ENCODE peak calls at places on chromosomes 13 and 19, in four cellular contexts. One of them, this sample, is unnamed.

GRCh38 chr13:44365008-44365407 is 8.6 kb upstream of the SERP2 start:
- DNase-seq in left lung: no peak
- DNase-seq in brain microvascular endothelial cell: no peak
- DNase-seq in AG04449: no peak
- DNase-seq in this sample: no peak

GRCh38 chr19:54209748-54210494 is 9.3 kb downstream of the RPS9 start:
- DNase-seq in left lung: peak
- DNase-seq in brain microvascular endothelial cell: peak
- DNase-seq in AG04449: peak
- DNase-seq in this sample: peak

GRCh38 chr19:33487901-33488817 is 33.4 kb downstream of the PEPD start:
- DNase-seq in left lung: peak
- DNase-seq in brain microvascular endothelial cell: no peak
- DNase-seq in AG04449: no peak
- DNase-seq in this sample: no peak

GRCh38 chr13:109790951-109791605 is 4.7 kb upstream of the IRS2 start:
- DNase-seq in left lung: no peak
- DNase-seq in brain microvascular endothelial cell: peak
- DNase-seq in AG04449: no peak
- DNase-seq in this sample: no peak

GRCh38 chr13:82664183-82664582 is 1218.1 kb downstream of the SLITRK1 start:
- DNase-seq in left lung: no peak
- DNase-seq in brain microvascular endothelial cell: no peak
- DNase-seq in AG04449: no peak
- DNase-seq in this sample: no peak

GRCh38 chr19:10858204-10858828 is 10.1 kb downstream of the C19orf38 start:
- DNase-seq in left lung: peak
- DNase-seq in brain microvascular endothelial cell: no peak
- DNase-seq in AG04449: no peak
- DNase-seq in this sample: no peak

GRCh38 chr13:30679483-30680330 is 55.6 kb upstream of the ALOX5AP start:
- DNase-seq in left lung: no peak
- DNase-seq in brain microvascular endothelial cell: peak
- DNase-seq in AG04449: no peak
- DNase-seq in this sample: no peak

GRCh38 chr13:83167203-83167602 is 715.1 kb downstream of the SLITRK1 start:
- DNase-seq in left lung: no peak
- DNase-seq in brain microvascular endothelial cell: no peak
- DNase-seq in AG04449: no peak
- DNase-seq in this sample: no peak

GRCh38 chr13:43303040-43303729 is 279.8 kb downstream of the DNAJC15 start:
- DNase-seq in left lung: no peak
- DNase-seq in brain microvascular endothelial cell: peak
- DNase-seq in AG04449: no peak
- DNase-seq in this sample: peak

DNA sequence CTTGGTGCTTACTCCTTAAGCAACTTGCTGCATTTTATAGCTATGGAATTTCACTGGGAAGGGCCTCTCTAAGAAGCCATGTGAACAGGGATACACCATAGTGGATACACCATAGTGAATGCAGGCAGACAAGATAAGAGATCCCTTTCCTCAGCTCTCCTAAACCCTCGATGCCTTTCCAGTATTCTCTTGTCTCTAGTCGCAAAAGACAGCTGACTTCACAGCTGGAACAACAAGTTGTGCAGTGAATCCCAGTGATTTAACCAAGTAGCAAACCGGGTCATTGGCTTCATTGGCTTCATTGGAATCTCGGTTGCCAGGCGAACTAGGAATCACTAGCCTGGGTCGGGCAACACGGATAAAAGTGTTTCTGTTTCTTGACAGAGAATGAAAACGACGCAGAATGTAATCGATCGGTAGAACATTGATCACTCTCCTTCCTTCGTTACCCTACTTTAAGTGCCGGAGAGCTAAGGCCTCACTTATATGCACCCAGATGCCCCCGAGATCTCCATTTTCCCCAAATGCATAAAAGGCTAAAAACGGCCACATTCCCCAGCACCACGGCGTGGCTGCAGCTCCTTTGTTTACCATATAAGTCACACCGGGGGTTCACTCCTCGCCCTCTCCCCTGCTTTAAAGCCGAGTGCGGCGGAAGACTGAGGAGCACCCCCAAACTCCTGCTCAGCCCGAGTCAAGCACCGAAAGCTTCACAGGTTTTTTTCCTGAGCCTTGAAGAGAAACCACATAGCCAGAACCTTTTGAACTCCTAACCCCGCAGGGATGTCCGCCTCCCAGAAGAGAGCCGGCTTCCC is 674 bp downstream of the TRPC4 start:
- DNase-seq in left lung: no peak
- DNase-seq in brain microvascular endothelial cell: peak
- DNase-seq in AG04449: no peak
- DNase-seq in this sample: peak
- H3K4me3 ChIP-seq in left lung: peak
- H3K4me3 ChIP-seq in brain microvascular endothelial cell: peak
- H3K4me3 ChIP-seq in AG04449: peak
- H3K4me3 ChIP-seq in this sample: peak

GRCh38 chr13:96661612-96662011 is 332.7 kb downstream of the OXGR1 start:
- DNase-seq in left lung: no peak
- DNase-seq in brain microvascular endothelial cell: no peak
- DNase-seq in AG04449: no peak
- DNase-seq in this sample: no peak
- TF ChIP-seq CTCF in left lung: no peak
- TF ChIP-seq CTCF in brain microvascular endothelial cell: no peak
- TF ChIP-seq CTCF in AG04449: no peak
- TF ChIP-seq CTCF in this sample: no peak

GRCh38 chr19:38250428-38250820 is 5.8 kb downstream of the PPP1R14A start:
- DNase-seq in left lung: no peak
- DNase-seq in brain microvascular endothelial cell: no peak
- DNase-seq in AG04449: no peak
- DNase-seq in this sample: no peak

GRCh38 chr19:38252385-38252784 is 3.8 kb downstream of the PPP1R14A start:
- DNase-seq in left lung: no peak
- DNase-seq in brain microvascular endothelial cell: no peak
- DNase-seq in AG04449: no peak
- DNase-seq in this sample: no peak

GRCh38 chr19:38251564-38252051 is 4.6 kb downstream of the PPP1R14A start:
- DNase-seq in left lung: no peak
- DNase-seq in brain microvascular endothelial cell: peak
- DNase-seq in AG04449: no peak
- DNase-seq in this sample: no peak

GRCh38 chr19:38252935-38253691 is 3.1 kb downstream of the PPP1R14A start:
- DNase-seq in left lung: no peak
- DNase-seq in brain microvascular endothelial cell: no peak
- DNase-seq in AG04449: no peak
- DNase-seq in this sample: no peak

GRCh38 chr19:38250821-38251563 is 5.2 kb downstream of the PPP1R14A start:
- DNase-seq in left lung: peak
- DNase-seq in brain microvascular endothelial cell: peak
- DNase-seq in AG04449: no peak
- DNase-seq in this sample: no peak
- H3K4me3 ChIP-seq in left lung: no peak
- H3K4me3 ChIP-seq in brain microvascular endothelial cell: no peak
- H3K4me3 ChIP-seq in AG04449: no peak
- H3K4me3 ChIP-seq in this sample: no peak

DNA sequence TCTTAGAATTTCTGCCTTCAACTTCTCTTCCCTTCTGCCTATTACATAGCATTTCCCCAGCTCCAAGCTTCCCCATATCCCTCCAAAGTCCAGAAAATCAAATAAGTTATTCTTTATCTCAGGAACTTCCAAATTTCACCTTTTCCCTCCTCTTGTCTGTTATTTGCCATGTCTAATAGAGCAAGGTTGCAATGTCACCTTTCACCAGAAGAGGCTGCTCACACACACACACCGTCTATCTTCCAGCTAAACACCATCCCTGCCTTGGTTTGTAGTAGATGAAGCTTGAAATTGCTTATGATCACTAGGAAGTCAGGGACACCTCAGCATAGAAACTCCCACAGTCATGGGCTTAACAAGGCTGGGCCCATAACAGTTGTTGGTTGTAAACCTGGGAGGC is 48.4 kb downstream of the ZNRF4 start:
- DNase-seq in left lung: no peak
- DNase-seq in brain microvascular endothelial cell: no peak
- DNase-seq in AG04449: no peak
- DNase-seq in this sample: no peak
- TF ChIP-seq CTCF in left lung: no peak
- TF ChIP-seq CTCF in brain microvascular endothelial cell: peak
- TF ChIP-seq CTCF in AG04449: no peak
- TF ChIP-seq CTCF in this sample: peak

DNA sequence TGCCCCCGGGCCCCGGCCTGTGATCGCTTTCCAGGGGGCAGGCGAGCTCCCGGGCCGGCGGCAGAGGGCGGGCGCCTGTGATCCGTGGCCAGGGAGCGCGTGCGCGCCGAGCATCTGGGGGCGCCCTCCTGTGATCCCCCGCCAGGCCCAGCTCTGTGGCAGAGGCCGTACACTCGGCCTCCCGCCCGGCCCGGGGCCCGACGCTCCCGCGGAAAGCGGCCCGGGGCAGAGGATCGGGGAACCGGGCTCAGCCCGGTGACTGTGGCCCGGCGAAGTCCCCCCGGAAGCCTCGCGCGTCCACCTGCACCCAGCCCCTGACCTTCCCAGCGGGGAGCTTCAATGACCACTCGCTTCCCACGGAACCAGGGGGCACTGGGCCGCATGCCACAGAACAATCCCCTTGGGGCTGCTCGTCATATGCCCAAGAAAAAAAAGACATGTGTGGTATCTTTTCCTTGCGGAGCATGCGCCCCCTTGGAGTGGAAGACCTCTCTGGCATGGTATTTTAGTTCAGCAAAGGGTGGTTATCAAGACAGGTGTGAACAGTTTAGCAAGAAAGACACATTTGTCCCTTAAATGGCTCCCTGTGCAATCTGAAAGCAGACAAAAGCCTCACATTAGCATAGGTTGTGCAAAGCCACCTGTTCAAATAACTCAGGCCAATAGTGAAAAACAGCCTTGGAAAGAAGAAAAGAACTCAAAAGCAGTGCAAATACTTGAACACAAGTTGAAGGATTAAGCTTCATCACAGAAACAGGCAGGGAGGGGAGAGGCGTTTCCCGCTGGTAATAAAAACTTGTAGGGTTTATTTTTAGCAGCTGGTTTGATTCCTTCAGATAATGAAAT is 290.8 kb upstream of the SOX21 start:
- DNase-seq in left lung: peak
- DNase-seq in brain microvascular endothelial cell: no peak
- DNase-seq in AG04449: no peak
- DNase-seq in this sample: peak
- H3K4me3 ChIP-seq in left lung: no peak
- H3K4me3 ChIP-seq in brain microvascular endothelial cell: peak
- H3K4me3 ChIP-seq in AG04449: peak
- H3K4me3 ChIP-seq in this sample: peak

GRCh38 chr13:108215428-108215827 is at the start of gene LIG4:
- DNase-seq in left lung: peak
- DNase-seq in brain microvascular endothelial cell: peak
- DNase-seq in AG04449: peak
- DNase-seq in this sample: peak

GRCh38 chr13:108223850-108224503 is 5.8 kb downstream of the ABHD13 start:
- DNase-seq in left lung: no peak
- DNase-seq in brain microvascular endothelial cell: no peak
- DNase-seq in AG04449: no peak
- DNase-seq in this sample: no peak

GRCh38 chr13:108214511-108215383 is 589 bp downstream of the LIG4 start:
- DNase-seq in left lung: peak
- DNase-seq in brain microvascular endothelial cell: no peak
- DNase-seq in AG04449: no peak
- DNase-seq in this sample: no peak

GRCh38 chr13:108218044-108218974 is at the start of gene ABHD13:
- DNase-seq in left lung: peak
- DNase-seq in brain microvascular endothelial cell: peak
- DNase-seq in AG04449: peak
- DNase-seq in this sample: peak

GRCh38 chr13:108220042-108220441 is 1.9 kb downstream of the ABHD13 start:
- DNase-seq in left lung: no peak
- DNase-seq in brain microvascular endothelial cell: no peak
- DNase-seq in AG04449: no peak
- DNase-seq in this sample: no peak
- TF ChIP-seq CTCF in left lung: no peak
- TF ChIP-seq CTCF in brain microvascular endothelial cell: no peak
- TF ChIP-seq CTCF in AG04449: no peak
- TF ChIP-seq CTCF in this sample: peak

This sample was measured in retinal pigment epithelial cell.